ENCODE peak calls at places on chromosomes 1 and 21, in nine cellular contexts. S is activated gamma-delta T cell treated with anti-CD3 and anti-CD28 coated beads, Interleukin-2, amount 50 U/mL, for 16 hours; D is HTR-8/SVneo; J is GM12891; Y is stimulated activated naive CD4-positive, alpha-beta T cell; H is activated naive CD8-positive, alpha-beta T cell treated with anti-CD3 and anti-CD28 coated beads, Interleukin-2, amount 10 ng/mL, durations not matched to agents 7 days and 5 days; N is SJSA1; V is effector CD4-positive, alpha-beta T cell; K is fibroblast of pulmonary artery. L is an unnamed sample.

GRCh38 chr1:212629450-212630158 is 21.0 kb downstream of the ATF3 start:
- DNase-seq in D (no peak), Y (no peak), H (no peak), N (no peak), S (no peak), K (no peak), V (no peak), J (no peak), L (no peak)

GRCh38 chr1:230120949-230121381 is 53.9 kb downstream of the GALNT2 start:
- DNase-seq in D (peak), J (no peak), S (no peak), Y (no peak), N (no peak), V (no peak), K (peak), H (no peak), L (no peak)

GRCh38 chr1:113271039-113271438 is 119.3 kb upstream of the MAGI3 start:
- DNase-seq in K (no peak), Y (no peak), H (no peak), N (no peak), S (no peak), D (no peak), V (no peak), J (no peak), L (no peak)

GRCh38 chr1:92485374-92486250 is 1.1 kb downstream of the GFI1 start:
- DNase-seq in N (peak), J (peak), V (peak), H (peak), K (no peak), S (peak), D (no peak), Y (peak), L (no peak)

GRCh38 chr21:45154511-45155508 is 80.4 kb downstream of the ADARB1 start:
- DNase-seq in H (no peak), N (peak), S (no peak), Y (peak), D (no peak), J (no peak), V (no peak), K (peak), L (no peak)

GRCh38 chr1:39130297-39130696 is 74.2 kb upstream of the MACF1 start:
- DNase-seq in Y (no peak), K (peak), D (no peak), S (no peak), J (no peak), V (no peak), N (peak), H (no peak), L (no peak)

GRCh38 chr1:150387200-150387599 is 23.3 kb downstream of the RPRD2 start:
- DNase-seq in S (no peak), K (no peak), N (no peak), J (no peak), H (no peak), D (no peak), Y (no peak), V (no peak), L (no peak)

GRCh38 chr1:60984066-60984799 is 98.1 kb upstream of the NFIA start:
- DNase-seq in D (no peak), V (no peak), Y (no peak), K (peak), H (no peak), J (no peak), S (no peak), N (no peak), L (no peak)

GRCh38 chr21:9737871-9738520 is 783.4 kb upstream of the TPTE start:
- DNase-seq in N (no peak), V (no peak), Y (no peak), K (no peak), H (no peak), D (no peak), J (no peak), S (no peak), L (no peak)

GRCh38 chr1:58909162-58909560 is 125.3 kb upstream of the JUN start:
- DNase-seq in J (no peak), V (no peak), D (peak), S (no peak), K (peak), Y (no peak), N (peak), H (no peak), L (no peak)

GRCh38 chr1:84889437-84889836 is 3.6 kb downstream of the LPAR3 start:
- DNase-seq in D (no peak), Y (no peak), S (no peak), N (no peak), V (no peak), H (no peak), K (peak), J (no peak), L (no peak)

GRCh38 chr21:16040601-16041000 is 310.8 kb downstream of the USP25 start:
- DNase-seq in K (peak), J (no peak), S (no peak), N (no peak), V (no peak), H (no peak), Y (no peak), D (no peak), L (no peak)

GRCh38 chr1:6603424-6603850 is 768 bp upstream of the KLHL21 start:
- DNase-seq in D (no peak), Y (peak), H (peak), K (peak), N (peak), S (no peak), V (peak), J (no peak), L (no peak)

GRCh38 chr1:174968750-174969244 is 30.9 kb upstream of the CACYBP start:
- DNase-seq in S (no peak), H (no peak), J (no peak), V (peak), Y (peak), N (peak), K (peak), D (peak), L (no peak)

GRCh38 chr1:8742022-8742924 is 75.2 kb downstream of the RERE start:
- DNase-seq in Y (no peak), V (no peak), K (no peak), D (no peak), N (no peak), S (no peak), J (no peak), H (no peak), L (no peak)

GRCh38 chr1:230342019-230342418 is 84.1 kb downstream of the PGBD5 start:
- DNase-seq in S (no peak), D (no peak), J (no peak), K (no peak), H (no peak), Y (no peak), V (no peak), N (no peak), L (no peak)

GRCh38 chr21:45515241-45516061 is 26.8 kb downstream of the SLC19A1 start:
- DNase-seq in H (no peak), K (no peak), V (no peak), J (no peak), N (no peak), D (no peak), Y (no peak), S (no peak), L (no peak)

GRCh38 chr1:213438339-213438738 is 387.3 kb downstream of the RPS6KC1 start:
- DNase-seq in N (no peak), V (no peak), K (no peak), Y (no peak), D (no peak), J (no peak), S (no peak), H (no peak), L (no peak)

GRCh38 chr1:39436842-39437241 is 54.6 kb upstream of the BMP8A start:
- DNase-seq in N (no peak), S (no peak), K (no peak), D (no peak), H (no peak), Y (no peak), V (no peak), J (no peak), L (no peak)

GRCh38 chr1:198523183-198523942 is 17.1 kb downstream of the ATP6V1G3 start:
- DNase-seq in V (no peak), Y (peak), J (no peak), D (no peak), K (no peak), H (no peak), N (no peak), S (no peak), L (no peak)

GRCh38 chr1:226649780-226650179 is 89.3 kb downstream of the ITPKB start:
- DNase-seq in S (no peak), N (peak), Y (peak), H (peak), J (no peak), V (peak), K (peak), D (no peak), L (no peak)

GRCh38 chr1:29830916-29831315 is 594.6 kb downstream of the PTPRU start:
- DNase-seq in Y (no peak), V (no peak), H (no peak), J (no peak), D (no peak), K (no peak), S (no peak), N (no peak), L (no peak)

GRCh38 chr1:9868244-9868590 is 41.9 kb downstream of the CTNNBIP1 start:
- DNase-seq in V (no peak), S (no peak), Y (no peak), J (no peak), N (no peak), K (no peak), D (no peak), H (no peak), L (no peak)

GRCh38 chr21:26388731-26389231 is 184.3 kb downstream of the CYYR1 start:
- DNase-seq in D (peak), K (peak), N (peak), H (no peak), Y (no peak), V (no peak), S (no peak), J (no peak), L (no peak)

GRCh38 chr1:246450485-246451251 is 56.4 kb downstream of the SMYD3 start:
- DNase-seq in K (peak), H (no peak), J (no peak), V (no peak), S (no peak), N (peak), D (peak), Y (no peak), L (no peak)

GRCh38 chr1:98677288-98677687 is 15.8 kb downstream of the SNX7 start:
- DNase-seq in K (peak), S (no peak), H (no peak), V (no peak), J (no peak), N (no peak), Y (no peak), D (peak), L (no peak)

GRCh38 chr1:114559356-114559755 is 22.1 kb downstream of the BCAS2 start:
- DNase-seq in N (no peak), D (no peak), J (no peak), H (no peak), S (no peak), K (no peak), V (no peak), Y (no peak), L (no peak)

GRCh38 chr1:155479205-155479604 is 83.4 kb downstream of the ASH1L start:
- DNase-seq in Y (no peak), V (no peak), N (no peak), J (no peak), K (peak), S (no peak), H (no peak), D (no peak), L (no peak)

GRCh38 chr1:150152772-150153461 is 3.2 kb downstream of the PLEKHO1 start:
- DNase-seq in D (no peak), Y (no peak), J (no peak), K (peak), H (no peak), N (no peak), V (no peak), S (no peak), L (no peak)

GRCh38 chr1:36341626-36342320 is 18.3 kb upstream of the EVA1B start:
- DNase-seq in S (no peak), N (no peak), J (no peak), K (no peak), Y (no peak), D (no peak), V (no peak), H (no peak), L (no peak)

GRCh38 chr1:26945728-26946127 is 14.5 kb downstream of the KDF1 start:
- DNase-seq in Y (no peak), H (no peak), K (no peak), V (no peak), J (no peak), D (no peak), S (no peak), N (no peak), L (no peak)

GRCh38 chr21:38806153-38806941 is 618 bp downstream of the ETS2 start:
- DNase-seq in V (peak), D (no peak), J (peak), N (no peak), H (peak), K (no peak), Y (peak), S (no peak), L (no peak)

GRCh38 chr1:183942933-183943693 is 94.4 kb downstream of the COLGALT2 start:
- DNase-seq in D (peak), S (no peak), H (no peak), N (peak), V (no peak), Y (no peak), K (peak), J (no peak), L (no peak)

L was measured in putamen.